ENCODE peak calls at places on chromosomes 11 and 22, in eight cellular contexts. T, R, Z, Y, K, S, Q and G are unnamed samples.

GRCh38 chr11:70205049-70205725 is 2.1 kb downstream of the FADD start:
- DNase-seq in Q (no peak), T (no peak), K (no peak), R (no peak), Y (no peak), S (no peak), Z (no peak), G (no peak)

GRCh38 chr11:65503923-65504670 is 5.3 kb downstream of the MALAT1 start:
- DNase-seq in K (no peak), Y (no peak), Z (no peak), R (no peak), T (peak; percentile 43), Q (no peak), S (peak; percentile 55), G (no peak)

GRCh38 chr11:19419021-19419750 is 178.4 kb upstream of the E2F8 start:
- DNase-seq in T (no peak), Y (no peak), R (no peak), K (no peak), S (no peak), Q (no peak), Z (no peak), G (no peak)

GRCh38 chr11:129352627-129353026 is 23.0 kb upstream of the BARX2 start:
- DNase-seq in Y (no peak), T (no peak), K (no peak), S (no peak), Z (no peak), R (no peak), Q (no peak), G (no peak)

GRCh38 chr22:32050678-32051515 is 7.8 kb downstream of the SLC5A1 start:
- DNase-seq in Z (peak; percentile 13), Y (no peak), Q (peak; percentile 56), S (no peak), K (peak; percentile 40), T (peak; percentile 99), R (no peak), G (no peak)

GRCh38 chr11:94934362-94934761 is 39.0 kb downstream of the CWC15 start:
- DNase-seq in R (no peak), Q (no peak), Y (no peak), S (no peak), Z (no peak), T (no peak), K (no peak), G (no peak)

GRCh38 chr22:25127274-25127673 is 72.4 kb upstream of the CRYBB3 start:
- DNase-seq in Q (no peak), T (no peak), Z (no peak), S (no peak), R (no peak), Y (no peak), K (no peak), G (no peak)

GRCh38 chr11:59555601-59556114 is 44.3 kb downstream of the OR4D9 start:
- DNase-seq in Q (no peak), T (no peak), K (no peak), Z (no peak), S (no peak), Y (no peak), R (no peak), G (no peak)

GRCh38 chr11:44310456-44311272 is 725 bp upstream of the ALX4 start:
- DNase-seq in Y (no peak), Z (no peak), K (no peak), Q (no peak), T (no peak), R (no peak), S (no peak), G (no peak)

GRCh38 chr11:27012254-27012921 is 18.5 kb downstream of the FIBIN start:
- DNase-seq in K (no peak), S (peak; percentile 14), Y (no peak), T (peak; percentile 27), R (peak; percentile 9), Q (peak; percentile 22), Z (no peak), G (no peak)

GRCh38 chr11:74321487-74322188 is 10.2 kb upstream of the P4HA3 start:
- DNase-seq in Y (no peak), R (no peak), Q (no peak), Z (no peak), S (peak; percentile 42), T (peak; percentile 8), K (no peak), G (peak; percentile 8)

GRCh38 chr22:48640890-48641771 is 1186.5 kb downstream of the BRD1 start:
- DNase-seq in K (no peak), R (no peak), Q (no peak), Z (no peak), S (no peak), Y (no peak), T (no peak), G (no peak)

GRCh38 chr11:3859373-3859881 is 4.0 kb downstream of the STIM1 start:
- DNase-seq in Z (no peak), Q (peak; percentile 54), R (no peak), T (no peak), S (peak; percentile 82), K (no peak), Y (no peak), G (no peak)

GRCh38 chr22:50107529-50107928 is 17.7 kb downstream of the MOV10L1 start:
- DNase-seq in Y (no peak), Q (no peak), T (no peak), R (no peak), S (no peak), K (no peak), Z (no peak), G (no peak)

GRCh38 chr22:50102946-50103345 is 13.1 kb downstream of the MOV10L1 start:
- DNase-seq in Y (no peak), Z (no peak), S (no peak), R (no peak), K (peak; percentile 10), Q (no peak), T (peak; percentile 59), G (no peak)

GRCh38 chr22:50104149-50104548 is 14.3 kb downstream of the MOV10L1 start:
- DNase-seq in Z (no peak), S (no peak), R (no peak), Y (no peak), T (no peak), K (no peak), Q (no peak), G (no peak)

GRCh38 chr22:50101870-50102565 is 12.2 kb downstream of the MOV10L1 start:
- DNase-seq in R (no peak), Z (no peak), K (no peak), T (no peak), Q (no peak), Y (no peak), S (no peak), G (no peak)

GRCh38 chr22:50105529-50106100 is 15.8 kb downstream of the MOV10L1 start:
- DNase-seq in Z (no peak), Y (no peak), Q (no peak), T (peak; percentile 54), K (no peak), R (no peak), S (no peak), G (no peak)
- H3K27ac ChIP-seq in Z (no peak overlapping the region), Y (no peak overlapping the region), Q (no peak overlapping the region), T (peak overlapping the region; percentile 39), K (no peak overlapping the region), R (no peak overlapping the region), S (no peak overlapping the region), G (no peak overlapping the region)

GRCh38 chr22:41660416-41660815 is 28.3 kb downstream of the SNU13 start:
- DNase-seq in R (no peak), Z (no peak), Q (peak; percentile 42), T (no peak), K (no peak), Y (no peak), S (peak; percentile 23), G (no peak)

GRCh38 chr22:41658869-41659268 is 29.8 kb downstream of the SNU13 start:
- DNase-seq in Z (no peak), Q (no peak), S (no peak), Y (no peak), T (no peak), R (no peak), K (no peak), G (no peak)

GRCh38 chr22:41659941-41660340 is 28.7 kb downstream of the SNU13 start:
- DNase-seq in S (no peak), R (no peak), T (no peak), K (no peak), Z (no peak), Y (no peak), Q (no peak), G (no peak)

GRCh38 chr22:41657709-41658108 is 31.0 kb downstream of the SNU13 start:
- DNase-seq in Y (no peak), R (no peak), T (no peak), Z (no peak), K (no peak), Q (no peak), S (no peak), G (no peak)

GRCh38 chr22:41656515-41656914 is 32.2 kb downstream of the SNU13 start:
- DNase-seq in Z (no peak), Q (no peak), S (no peak), K (no peak), Y (no peak), R (no peak), T (no peak), G (no peak)
- H3K27ac ChIP-seq in Z (no peak overlapping the region), Q (no peak overlapping the region), S (no peak overlapping the region), K (no peak overlapping the region), Y (no peak overlapping the region), R (no peak overlapping the region), T (no peak overlapping the region), G (no peak overlapping the region)

GRCh38 chr22:21713428-21714058 is 22.1 kb downstream of the YPEL1 start:
- DNase-seq in T (no peak), R (no peak), Q (no peak), Y (no peak), S (no peak), K (no peak), Z (no peak), G (no peak)

GRCh38 chr22:21714059-21714770 is 21.4 kb downstream of the YPEL1 start:
- DNase-seq in Z (no peak), T (no peak), S (no peak), Q (no peak), K (no peak), Y (no peak), R (no peak), G (no peak)

GRCh38 chr22:21714784-21715183 is 20.8 kb downstream of the YPEL1 start:
- DNase-seq in S (no peak), T (no peak), K (no peak), Y (no peak), Q (no peak), R (no peak), Z (no peak), G (no peak)

GRCh38 chr22:21719024-21719423 is 16.6 kb downstream of the YPEL1 start:
- DNase-seq in R (no peak), Q (no peak), K (no peak), S (no peak), Z (no peak), Y (no peak), T (no peak), G (no peak)

DNA sequence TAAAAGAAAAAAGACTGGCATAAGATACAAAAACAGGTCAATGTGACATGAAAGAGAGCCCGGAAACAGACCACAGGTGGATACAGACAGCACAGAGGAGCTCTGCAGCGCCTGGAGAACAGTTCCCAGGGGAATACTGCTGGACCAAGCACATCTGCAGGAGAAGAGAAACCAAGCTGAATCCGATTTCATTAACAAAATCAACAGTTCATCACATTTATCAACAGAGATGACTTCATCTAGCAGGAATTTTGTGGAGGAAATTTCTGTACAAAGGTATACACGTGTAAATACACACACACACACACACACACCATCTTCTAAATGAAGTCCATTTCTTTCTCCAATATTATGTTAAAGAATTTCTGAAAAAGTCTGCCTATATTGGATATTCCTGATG is 17.1 kb downstream of the YPEL1 start:
- DNase-seq in S (no peak), K (no peak), Y (no peak), Q (no peak), R (no peak), T (no peak), Z (no peak), G (no peak)
- H3K27ac ChIP-seq in S (no peak overlapping the region), K (no peak overlapping the region), Y (no peak overlapping the region), Q (no peak overlapping the region), R (no peak overlapping the region), T (no peak overlapping the region), Z (no peak overlapping the region), G (no peak overlapping the region)

GRCh38 chr22:30314918-30315317 is 11.8 kb downstream of the TBC1D10A start:
- DNase-seq in Z (no peak), Y (no peak), T (peak; percentile 75), S (no peak), Q (no peak), K (no peak), R (no peak), G (no peak)
- H3K27ac ChIP-seq in Z (peak overlapping the region; percentile 51), Y (peak overlapping the region; percentile 25), T (no peak overlapping the region), S (no peak overlapping the region), Q (no peak overlapping the region), K (peak overlapping the region; percentile 75), R (no peak overlapping the region), G (no peak overlapping the region)